ENCODE peak calls at places on chromosomes 2 and 18, in six cellular contexts. One of them, this sample, is unnamed.

GRCh38 chr2:214019229-214019972 is 391.5 kb upstream of the VWC2L start:
- DNase-seq in DMS153: no peak
- DNase-seq in astrocyte of the cerebellum: peak
- DNase-seq in MCF 10A: peak
- DNase-seq in NCI-H345: no peak
- DNase-seq in H7: no peak
- DNase-seq in this sample: peak

GRCh38 chr2:41197781-41198180 is 745.9 kb upstream of the SLC8A1 start:
- DNase-seq in DMS153: no peak
- DNase-seq in astrocyte of the cerebellum: peak
- DNase-seq in MCF 10A: peak
- DNase-seq in NCI-H345: no peak
- DNase-seq in H7: no peak
- DNase-seq in this sample: peak

GRCh38 chr18:23784811-23785245 is 95.6 kb downstream of the LAMA3 start:
- DNase-seq in DMS153: no peak
- DNase-seq in astrocyte of the cerebellum: peak
- DNase-seq in MCF 10A: no peak
- DNase-seq in NCI-H345: no peak
- DNase-seq in H7: no peak
- DNase-seq in this sample: peak

GRCh38 chr2:38600242-38600891 is 2.4 kb downstream of the HNRNPLL start:
- DNase-seq in DMS153: no peak
- DNase-seq in astrocyte of the cerebellum: no peak
- DNase-seq in MCF 10A: peak
- DNase-seq in NCI-H345: no peak
- DNase-seq in H7: peak
- DNase-seq in this sample: peak

GRCh38 chr18:72674710-72675109 is 130.6 kb upstream of the CBLN2 start:
- DNase-seq in DMS153: no peak
- DNase-seq in astrocyte of the cerebellum: no peak
- DNase-seq in MCF 10A: no peak
- DNase-seq in NCI-H345: no peak
- DNase-seq in H7: no peak
- DNase-seq in this sample: no peak

GRCh38 chr18:63342206-63342605 is 22.6 kb upstream of the BCL2 start:
- DNase-seq in DMS153: no peak
- DNase-seq in astrocyte of the cerebellum: no peak
- DNase-seq in MCF 10A: peak
- DNase-seq in NCI-H345: no peak
- DNase-seq in H7: peak
- DNase-seq in this sample: peak

GRCh38 chr2:204407209-204408070 is 137.8 kb upstream of the PARD3B start:
- DNase-seq in DMS153: peak
- DNase-seq in astrocyte of the cerebellum: no peak
- DNase-seq in MCF 10A: peak
- DNase-seq in NCI-H345: no peak
- DNase-seq in H7: no peak
- DNase-seq in this sample: peak

GRCh38 chr2:181575650-181576025 is 81.3 kb downstream of the CERKL start:
- DNase-seq in DMS153: no peak
- DNase-seq in astrocyte of the cerebellum: no peak
- DNase-seq in MCF 10A: no peak
- DNase-seq in NCI-H345: peak
- DNase-seq in H7: no peak
- DNase-seq in this sample: no peak

GRCh38 chr2:9518163-9518562 is 37.5 kb downstream of the ADAM17 start:
- DNase-seq in DMS153: no peak
- DNase-seq in astrocyte of the cerebellum: no peak
- DNase-seq in MCF 10A: no peak
- DNase-seq in NCI-H345: no peak
- DNase-seq in H7: no peak
- DNase-seq in this sample: no peak

GRCh38 chr2:48210189-48210588 is 303.9 kb upstream of the FBXO11 start:
- DNase-seq in DMS153: no peak
- DNase-seq in astrocyte of the cerebellum: no peak
- DNase-seq in MCF 10A: no peak
- DNase-seq in NCI-H345: no peak
- DNase-seq in H7: no peak
- DNase-seq in this sample: no peak

GRCh38 chr2:101179982-101180381 is 28.8 kb upstream of the TBC1D8 start:
- DNase-seq in DMS153: no peak
- DNase-seq in astrocyte of the cerebellum: no peak
- DNase-seq in MCF 10A: no peak
- DNase-seq in NCI-H345: no peak
- DNase-seq in H7: no peak
- DNase-seq in this sample: no peak

GRCh38 chr2:110660558-110660957 is 17.3 kb downstream of the BUB1 start:
- DNase-seq in DMS153: no peak
- DNase-seq in astrocyte of the cerebellum: no peak
- DNase-seq in MCF 10A: no peak
- DNase-seq in NCI-H345: no peak
- DNase-seq in H7: no peak
- DNase-seq in this sample: no peak

GRCh38 chr2:75587954-75588587 is 27.3 kb upstream of the EVA1A start:
- DNase-seq in DMS153: peak
- DNase-seq in astrocyte of the cerebellum: peak
- DNase-seq in MCF 10A: peak
- DNase-seq in NCI-H345: no peak
- DNase-seq in H7: no peak
- DNase-seq in this sample: peak

GRCh38 chr2:174343638-174344455 is 9.1 kb downstream of the SP9 start:
- DNase-seq in DMS153: no peak
- DNase-seq in astrocyte of the cerebellum: no peak
- DNase-seq in MCF 10A: no peak
- DNase-seq in NCI-H345: no peak
- DNase-seq in H7: peak
- DNase-seq in this sample: no peak

GRCh38 chr2:26731714-26732113 is 32.4 kb upstream of the SLC35F6 start:
- DNase-seq in DMS153: no peak
- DNase-seq in astrocyte of the cerebellum: no peak
- DNase-seq in MCF 10A: no peak
- DNase-seq in NCI-H345: no peak
- DNase-seq in H7: no peak
- DNase-seq in this sample: no peak

GRCh38 chr18:42675810-42676209 is 439.7 kb downstream of the RIT2 start:
- DNase-seq in DMS153: peak
- DNase-seq in astrocyte of the cerebellum: no peak
- DNase-seq in MCF 10A: no peak
- DNase-seq in NCI-H345: peak
- DNase-seq in H7: no peak
- DNase-seq in this sample: no peak

GRCh38 chr2:223487447-223487846 is 114.7 kb downstream of the SCG2 start:
- DNase-seq in DMS153: no peak
- DNase-seq in astrocyte of the cerebellum: no peak
- DNase-seq in MCF 10A: no peak
- DNase-seq in NCI-H345: no peak
- DNase-seq in H7: no peak
- DNase-seq in this sample: no peak

GRCh38 chr18:77069931-77070330 is 62.7 kb downstream of the MBP start:
- DNase-seq in DMS153: no peak
- DNase-seq in astrocyte of the cerebellum: no peak
- DNase-seq in MCF 10A: no peak
- DNase-seq in NCI-H345: no peak
- DNase-seq in H7: no peak
- DNase-seq in this sample: peak

GRCh38 chr2:212265777-212266176 is 272.8 kb downstream of the ERBB4 start:
- DNase-seq in DMS153: no peak
- DNase-seq in astrocyte of the cerebellum: no peak
- DNase-seq in MCF 10A: no peak
- DNase-seq in NCI-H345: no peak
- DNase-seq in H7: no peak
- DNase-seq in this sample: no peak

GRCh38 chr2:26355038-26355995 is 8.7 kb upstream of the ADGRF3 start:
- DNase-seq in DMS153: no peak
- DNase-seq in astrocyte of the cerebellum: peak
- DNase-seq in MCF 10A: peak
- DNase-seq in NCI-H345: no peak
- DNase-seq in H7: peak
- DNase-seq in this sample: peak

GRCh38 chr2:19883486-19883885 is 18.3 kb downstream of the TTC32 start:
- DNase-seq in DMS153: no peak
- DNase-seq in astrocyte of the cerebellum: no peak
- DNase-seq in MCF 10A: no peak
- DNase-seq in NCI-H345: no peak
- DNase-seq in H7: peak
- DNase-seq in this sample: no peak

GRCh38 chr2:74379851-74380789 is at the start of gene DCTN1:
- DNase-seq in DMS153: no peak
- DNase-seq in astrocyte of the cerebellum: no peak
- DNase-seq in MCF 10A: peak
- DNase-seq in NCI-H345: peak
- DNase-seq in H7: peak
- DNase-seq in this sample: peak

GRCh38 chr2:232013701-232014353 is 52.3 kb downstream of the DIS3L2 start:
- DNase-seq in DMS153: no peak
- DNase-seq in astrocyte of the cerebellum: peak
- DNase-seq in MCF 10A: peak
- DNase-seq in NCI-H345: no peak
- DNase-seq in H7: no peak
- DNase-seq in this sample: peak

GRCh38 chr2:239328306-239329191 is 72.3 kb downstream of the HDAC4 start:
- DNase-seq in DMS153: no peak
- DNase-seq in astrocyte of the cerebellum: peak
- DNase-seq in MCF 10A: no peak
- DNase-seq in NCI-H345: no peak
- DNase-seq in H7: peak
- DNase-seq in this sample: peak

GRCh38 chr2:129877795-129878775 is 101.4 kb upstream of the RAB6C start:
- DNase-seq in DMS153: peak
- DNase-seq in astrocyte of the cerebellum: peak
- DNase-seq in MCF 10A: peak
- DNase-seq in NCI-H345: peak
- DNase-seq in H7: peak
- DNase-seq in this sample: peak

GRCh38 chr2:105919826-105920225 is 175.1 kb downstream of the NCK2 start:
- DNase-seq in DMS153: no peak
- DNase-seq in astrocyte of the cerebellum: no peak
- DNase-seq in MCF 10A: peak
- DNase-seq in NCI-H345: no peak
- DNase-seq in H7: peak
- DNase-seq in this sample: peak

GRCh38 chr2:134392689-134393476 is 139.0 kb downstream of the MGAT5 start:
- DNase-seq in DMS153: no peak
- DNase-seq in astrocyte of the cerebellum: no peak
- DNase-seq in MCF 10A: no peak
- DNase-seq in NCI-H345: no peak
- DNase-seq in H7: peak
- DNase-seq in this sample: peak

GRCh38 chr2:102391530-102391929 is 31.4 kb upstream of the IL18RAP start:
- DNase-seq in DMS153: no peak
- DNase-seq in astrocyte of the cerebellum: no peak
- DNase-seq in MCF 10A: no peak
- DNase-seq in NCI-H345: no peak
- DNase-seq in H7: no peak
- DNase-seq in this sample: no peak

GRCh38 chr18:9763876-9764605 is 55.9 kb downstream of the RAB31 start:
- DNase-seq in DMS153: no peak
- DNase-seq in astrocyte of the cerebellum: peak
- DNase-seq in MCF 10A: no peak
- DNase-seq in NCI-H345: peak
- DNase-seq in H7: no peak
- DNase-seq in this sample: no peak

GRCh38 chr2:11710210-11710609 is 36.2 kb upstream of the LPIN1 start:
- DNase-seq in DMS153: no peak
- DNase-seq in astrocyte of the cerebellum: peak
- DNase-seq in MCF 10A: peak
- DNase-seq in NCI-H345: no peak
- DNase-seq in H7: no peak
- DNase-seq in this sample: peak

GRCh38 chr2:234488913-234489451 is 7.9 kb downstream of the ARL4C start:
- DNase-seq in DMS153: no peak
- DNase-seq in astrocyte of the cerebellum: no peak
- DNase-seq in MCF 10A: no peak
- DNase-seq in NCI-H345: no peak
- DNase-seq in H7: no peak
- DNase-seq in this sample: no peak

GRCh38 chr2:3493610-3493997 is 25.7 kb downstream of the ADI1 start:
- DNase-seq in DMS153: no peak
- DNase-seq in astrocyte of the cerebellum: no peak
- DNase-seq in MCF 10A: peak
- DNase-seq in NCI-H345: no peak
- DNase-seq in H7: peak
- DNase-seq in this sample: peak

GRCh38 chr2:241820625-241821384 is 11.8 kb downstream of the NEU4 start:
- DNase-seq in DMS153: no peak
- DNase-seq in astrocyte of the cerebellum: no peak
- DNase-seq in MCF 10A: no peak
- DNase-seq in NCI-H345: no peak
- DNase-seq in H7: peak
- DNase-seq in this sample: no peak

GRCh38 chr2:10400568-10400977 is 47.6 kb downstream of the ODC1 start:
- DNase-seq in DMS153: no peak
- DNase-seq in astrocyte of the cerebellum: no peak
- DNase-seq in MCF 10A: no peak
- DNase-seq in NCI-H345: no peak
- DNase-seq in H7: no peak
- DNase-seq in this sample: no peak

GRCh38 chr2:216012133-216012829 is 1.1 kb downstream of the MREG start:
- DNase-seq in DMS153: no peak
- DNase-seq in astrocyte of the cerebellum: peak
- DNase-seq in MCF 10A: peak
- DNase-seq in NCI-H345: no peak
- DNase-seq in H7: peak
- DNase-seq in this sample: peak

GRCh38 chr2:101501443-101501842 is 26.5 kb upstream of the RFX8 start:
- DNase-seq in DMS153: no peak
- DNase-seq in astrocyte of the cerebellum: peak
- DNase-seq in MCF 10A: no peak
- DNase-seq in NCI-H345: no peak
- DNase-seq in H7: no peak
- DNase-seq in this sample: peak

This sample was measured in iris pigment epithelial cell.